ENCODE peak calls at places on chromosome 5, in ten cellular contexts. One of them, this sample, is unnamed.

GRCh38 chr5:142472306-142472951 is 147.6 kb upstream of the SPRY4 start:
- DNase-seq in lung: no peak
- DNase-seq in epithelial cell of proximal tubule: peak; percentile 45
- DNase-seq in GM06990: no peak
- DNase-seq in bronchial epithelial cell: peak; percentile 97
- DNase-seq in HepG2: peak; percentile 66
- DNase-seq in left ventricle myocardium inferior: no peak
- DNase-seq in cardiac muscle cell: peak; percentile 77
- DNase-seq in IMR-90: peak; percentile 96
- DNase-seq in CD8-positive, alpha-beta T cell: peak; percentile 1
- DNase-seq in this sample: no peak

GRCh38 chr5:40587284-40587882 is 92.3 kb upstream of the PTGER4 start:
- DNase-seq in lung: no peak
- DNase-seq in epithelial cell of proximal tubule: no peak
- DNase-seq in GM06990: no peak
- DNase-seq in bronchial epithelial cell: peak; percentile 58
- DNase-seq in HepG2: no peak
- DNase-seq in left ventricle myocardium inferior: no peak
- DNase-seq in cardiac muscle cell: no peak
- DNase-seq in IMR-90: peak; percentile 37
- DNase-seq in CD8-positive, alpha-beta T cell: no peak
- DNase-seq in this sample: no peak

GRCh38 chr5:14239951-14240350 is 96.8 kb downstream of the TRIO start:
- DNase-seq in lung: no peak
- DNase-seq in epithelial cell of proximal tubule: no peak
- DNase-seq in GM06990: no peak
- DNase-seq in bronchial epithelial cell: no peak
- DNase-seq in HepG2: no peak
- DNase-seq in left ventricle myocardium inferior: no peak
- DNase-seq in cardiac muscle cell: no peak
- DNase-seq in IMR-90: no peak
- DNase-seq in CD8-positive, alpha-beta T cell: no peak
- DNase-seq in this sample: no peak

GRCh38 chr5:919356-920000 is 26.8 kb downstream of the TRIP13 start:
- DNase-seq in lung: no peak
- DNase-seq in epithelial cell of proximal tubule: no peak
- DNase-seq in GM06990: no peak
- DNase-seq in bronchial epithelial cell: no peak
- DNase-seq in HepG2: peak; percentile 96
- DNase-seq in left ventricle myocardium inferior: no peak
- DNase-seq in cardiac muscle cell: no peak
- DNase-seq in IMR-90: no peak
- DNase-seq in CD8-positive, alpha-beta T cell: no peak
- DNase-seq in this sample: no peak

GRCh38 chr5:33772276-33772990 is 119.4 kb downstream of the ADAMTS12 start:
- DNase-seq in lung: no peak
- DNase-seq in epithelial cell of proximal tubule: no peak
- DNase-seq in GM06990: no peak
- DNase-seq in bronchial epithelial cell: peak; percentile 42
- DNase-seq in HepG2: no peak
- DNase-seq in left ventricle myocardium inferior: no peak
- DNase-seq in cardiac muscle cell: peak; percentile 81
- DNase-seq in IMR-90: peak; percentile 80
- DNase-seq in CD8-positive, alpha-beta T cell: no peak
- DNase-seq in this sample: peak; percentile 40

GRCh38 chr5:149203896-149204544 is 62.7 kb downstream of the ABLIM3 start:
- DNase-seq in lung: no peak
- DNase-seq in epithelial cell of proximal tubule: no peak
- DNase-seq in GM06990: no peak
- DNase-seq in bronchial epithelial cell: peak; percentile 89
- DNase-seq in HepG2: no peak
- DNase-seq in left ventricle myocardium inferior: no peak
- DNase-seq in cardiac muscle cell: no peak
- DNase-seq in IMR-90: peak; percentile 86
- DNase-seq in CD8-positive, alpha-beta T cell: no peak
- DNase-seq in this sample: no peak

GRCh38 chr5:137822158-137822764 is 45.4 kb upstream of the MYOT start:
- DNase-seq in lung: no peak
- DNase-seq in epithelial cell of proximal tubule: no peak
- DNase-seq in GM06990: no peak
- DNase-seq in bronchial epithelial cell: peak; percentile 31
- DNase-seq in HepG2: peak; percentile 53
- DNase-seq in left ventricle myocardium inferior: no peak
- DNase-seq in cardiac muscle cell: peak; percentile 78
- DNase-seq in IMR-90: peak; percentile 18
- DNase-seq in CD8-positive, alpha-beta T cell: no peak
- DNase-seq in this sample: peak; percentile 12

GRCh38 chr5:100853582-100853981 is 49.5 kb downstream of the ST8SIA4 start:
- DNase-seq in lung: no peak
- DNase-seq in epithelial cell of proximal tubule: no peak
- DNase-seq in GM06990: no peak
- DNase-seq in bronchial epithelial cell: no peak
- DNase-seq in HepG2: no peak
- DNase-seq in left ventricle myocardium inferior: no peak
- DNase-seq in cardiac muscle cell: no peak
- DNase-seq in IMR-90: no peak
- DNase-seq in CD8-positive, alpha-beta T cell: no peak
- DNase-seq in this sample: no peak

GRCh38 chr5:96148376-96148775 is 186.7 kb upstream of the ELL2 start:
- DNase-seq in lung: no peak
- DNase-seq in epithelial cell of proximal tubule: no peak
- DNase-seq in GM06990: no peak
- DNase-seq in bronchial epithelial cell: peak; percentile 67
- DNase-seq in HepG2: no peak
- DNase-seq in left ventricle myocardium inferior: no peak
- DNase-seq in cardiac muscle cell: no peak
- DNase-seq in IMR-90: no peak
- DNase-seq in CD8-positive, alpha-beta T cell: no peak
- DNase-seq in this sample: no peak

GRCh38 chr5:96149021-96149420 is 187.4 kb upstream of the ELL2 start:
- DNase-seq in lung: no peak
- DNase-seq in epithelial cell of proximal tubule: no peak
- DNase-seq in GM06990: no peak
- DNase-seq in bronchial epithelial cell: peak; percentile 87
- DNase-seq in HepG2: no peak
- DNase-seq in left ventricle myocardium inferior: no peak
- DNase-seq in cardiac muscle cell: no peak
- DNase-seq in IMR-90: no peak
- DNase-seq in CD8-positive, alpha-beta T cell: no peak
- DNase-seq in this sample: no peak

GRCh38 chr5:96150007-96150406 is 188.4 kb upstream of the ELL2 start:
- DNase-seq in lung: no peak
- DNase-seq in epithelial cell of proximal tubule: no peak
- DNase-seq in GM06990: no peak
- DNase-seq in bronchial epithelial cell: no peak
- DNase-seq in HepG2: no peak
- DNase-seq in left ventricle myocardium inferior: no peak
- DNase-seq in cardiac muscle cell: no peak
- DNase-seq in IMR-90: no peak
- DNase-seq in CD8-positive, alpha-beta T cell: no peak
- DNase-seq in this sample: no peak

GRCh38 chr5:96151891-96152290 is 190.2 kb upstream of the ELL2 start:
- DNase-seq in lung: no peak
- DNase-seq in epithelial cell of proximal tubule: no peak
- DNase-seq in GM06990: no peak
- DNase-seq in bronchial epithelial cell: peak; percentile 54
- DNase-seq in HepG2: no peak
- DNase-seq in left ventricle myocardium inferior: no peak
- DNase-seq in cardiac muscle cell: no peak
- DNase-seq in IMR-90: peak; percentile 19
- DNase-seq in CD8-positive, alpha-beta T cell: no peak
- DNase-seq in this sample: no peak

GRCh38 chr5:96149546-96149945 is 187.9 kb upstream of the ELL2 start:
- DNase-seq in lung: no peak
- DNase-seq in epithelial cell of proximal tubule: no peak
- DNase-seq in GM06990: no peak
- DNase-seq in bronchial epithelial cell: peak; percentile 97
- DNase-seq in HepG2: no peak
- DNase-seq in left ventricle myocardium inferior: no peak
- DNase-seq in cardiac muscle cell: no peak
- DNase-seq in IMR-90: peak; percentile 62
- DNase-seq in CD8-positive, alpha-beta T cell: no peak
- DNase-seq in this sample: no peak
- H3K4me3 ChIP-seq in lung: no peak overlapping the region
- H3K4me3 ChIP-seq in epithelial cell of proximal tubule: no peak overlapping the region
- H3K4me3 ChIP-seq in GM06990: no peak overlapping the region
- H3K4me3 ChIP-seq in bronchial epithelial cell: no peak overlapping the region
- H3K4me3 ChIP-seq in HepG2: no peak overlapping the region
- H3K4me3 ChIP-seq in left ventricle myocardium inferior: no peak overlapping the region
- H3K4me3 ChIP-seq in cardiac muscle cell: no peak overlapping the region
- H3K4me3 ChIP-seq in IMR-90: no peak overlapping the region
- H3K4me3 ChIP-seq in CD8-positive, alpha-beta T cell: no peak overlapping the region
- H3K4me3 ChIP-seq in this sample: no peak overlapping the region

DNA sequence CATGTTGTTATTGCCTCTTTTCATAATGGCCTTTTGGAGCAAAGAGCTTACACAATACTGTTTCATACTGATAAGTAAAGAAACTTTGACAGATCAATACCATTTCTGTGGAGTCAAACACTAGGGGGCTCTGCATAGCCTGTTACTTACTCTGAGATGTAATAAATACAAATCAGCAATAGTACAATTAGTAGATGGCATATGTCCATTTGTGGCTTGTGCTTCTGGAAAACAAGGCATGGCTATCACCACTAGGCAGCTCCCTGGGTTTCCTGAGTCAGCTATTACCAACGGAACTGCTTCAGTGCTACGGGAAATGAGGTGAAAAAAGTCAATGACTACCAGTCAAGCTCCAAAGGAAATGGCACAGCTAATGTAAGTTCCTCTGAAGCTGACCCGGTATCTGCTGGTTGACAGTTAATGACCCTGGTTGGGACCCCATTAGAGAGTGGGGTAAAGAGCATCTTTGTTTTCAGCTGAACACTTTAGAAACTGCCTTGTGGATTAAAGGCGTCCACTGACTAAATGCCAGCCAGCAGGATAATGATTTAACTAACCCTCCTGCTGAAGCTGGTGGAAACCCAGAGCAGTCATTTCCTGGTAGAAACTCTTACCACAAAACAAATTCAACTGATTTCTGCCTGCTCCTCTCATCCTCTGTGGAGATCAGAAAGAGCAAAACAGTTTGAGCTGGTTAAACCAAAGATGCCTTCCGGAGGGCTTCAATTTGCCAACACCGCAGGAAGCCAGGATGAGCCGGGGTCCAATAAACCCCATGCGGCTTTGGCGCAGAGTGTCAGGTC is 69.0 kb upstream of the FAM169A start:
- DNase-seq in lung: no peak
- DNase-seq in epithelial cell of proximal tubule: peak; percentile 88
- DNase-seq in GM06990: no peak
- DNase-seq in bronchial epithelial cell: peak; percentile 70
- DNase-seq in HepG2: peak; percentile 46
- DNase-seq in left ventricle myocardium inferior: no peak
- DNase-seq in cardiac muscle cell: peak; percentile 65
- DNase-seq in IMR-90: peak; percentile 50
- DNase-seq in CD8-positive, alpha-beta T cell: peak; percentile 7
- DNase-seq in this sample: peak; percentile 49
- TF ChIP-seq CTCF in lung: no peak
- TF ChIP-seq CTCF in epithelial cell of proximal tubule: peak; percentile 62
- TF ChIP-seq CTCF in GM06990: peak; percentile 53
- TF ChIP-seq CTCF in bronchial epithelial cell: peak; percentile 27
- TF ChIP-seq CTCF in HepG2: peak; percentile 54
- TF ChIP-seq CTCF in left ventricle myocardium inferior: peak; percentile 26
- TF ChIP-seq CTCF in cardiac muscle cell: peak; percentile 44
- TF ChIP-seq CTCF in IMR-90: peak; percentile 38
- TF ChIP-seq CTCF in CD8-positive, alpha-beta T cell: no peak
- TF ChIP-seq CTCF in this sample: peak; percentile 43

GRCh38 chr5:32332361-32332760 is 19.6 kb upstream of the MTMR12 start:
- DNase-seq in lung: no peak
- DNase-seq in epithelial cell of proximal tubule: no peak
- DNase-seq in GM06990: no peak
- DNase-seq in bronchial epithelial cell: no peak
- DNase-seq in HepG2: no peak
- DNase-seq in left ventricle myocardium inferior: no peak
- DNase-seq in cardiac muscle cell: no peak
- DNase-seq in IMR-90: no peak
- DNase-seq in CD8-positive, alpha-beta T cell: no peak
- DNase-seq in this sample: no peak

GRCh38 chr5:32330126-32330971 is 17.6 kb upstream of the MTMR12 start:
- DNase-seq in lung: no peak
- DNase-seq in epithelial cell of proximal tubule: no peak
- DNase-seq in GM06990: no peak
- DNase-seq in bronchial epithelial cell: peak; percentile 72
- DNase-seq in HepG2: no peak
- DNase-seq in left ventricle myocardium inferior: no peak
- DNase-seq in cardiac muscle cell: no peak
- DNase-seq in IMR-90: no peak
- DNase-seq in CD8-positive, alpha-beta T cell: no peak
- DNase-seq in this sample: no peak

GRCh38 chr5:32331927-32332274 is 19.2 kb upstream of the MTMR12 start:
- DNase-seq in lung: no peak
- DNase-seq in epithelial cell of proximal tubule: no peak
- DNase-seq in GM06990: no peak
- DNase-seq in bronchial epithelial cell: no peak
- DNase-seq in HepG2: no peak
- DNase-seq in left ventricle myocardium inferior: no peak
- DNase-seq in cardiac muscle cell: no peak
- DNase-seq in IMR-90: no peak
- DNase-seq in CD8-positive, alpha-beta T cell: no peak
- DNase-seq in this sample: no peak

GRCh38 chr5:32332971-32333370 is 20.2 kb upstream of the MTMR12 start:
- DNase-seq in lung: no peak
- DNase-seq in epithelial cell of proximal tubule: no peak
- DNase-seq in GM06990: no peak
- DNase-seq in bronchial epithelial cell: peak; percentile 69
- DNase-seq in HepG2: no peak
- DNase-seq in left ventricle myocardium inferior: no peak
- DNase-seq in cardiac muscle cell: no peak
- DNase-seq in IMR-90: peak; percentile 49
- DNase-seq in CD8-positive, alpha-beta T cell: no peak
- DNase-seq in this sample: no peak

DNA sequence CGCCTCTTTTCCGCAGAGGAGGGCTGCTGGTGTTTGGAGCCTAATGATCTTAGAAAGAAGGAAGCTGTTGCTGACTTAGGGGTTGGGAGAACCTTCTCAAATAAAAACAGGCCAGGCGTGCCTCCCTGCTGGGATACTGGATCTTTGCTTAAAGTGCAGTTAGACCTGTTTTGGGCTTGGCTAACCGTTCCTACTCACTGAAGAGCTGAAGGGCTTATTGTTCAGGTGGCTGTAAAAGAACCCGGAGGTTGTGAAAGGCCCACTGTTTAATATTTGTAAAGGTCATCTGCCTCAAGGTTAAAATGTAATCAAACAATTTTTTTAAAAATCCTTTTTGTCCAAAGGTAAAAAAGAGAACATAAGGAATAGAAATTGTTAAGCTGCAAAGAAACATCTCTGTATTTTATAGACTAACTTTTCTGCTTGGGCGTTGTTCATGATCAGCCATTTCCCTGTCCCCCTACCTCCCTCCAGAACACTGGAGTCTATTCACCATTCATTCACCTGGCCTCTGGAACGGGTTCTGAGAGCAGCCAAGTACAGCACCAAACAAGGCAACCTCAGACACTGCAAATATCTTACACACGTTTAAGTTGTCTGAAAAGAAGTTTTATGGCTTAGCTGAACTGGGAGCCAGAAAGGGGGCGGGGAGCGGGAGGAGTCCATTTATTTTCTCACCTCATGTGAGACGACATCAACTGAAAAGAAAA is 18.6 kb upstream of the MTMR12 start:
- DNase-seq in lung: no peak
- DNase-seq in epithelial cell of proximal tubule: no peak
- DNase-seq in GM06990: no peak
- DNase-seq in bronchial epithelial cell: peak; percentile 30
- DNase-seq in HepG2: peak; percentile 91
- DNase-seq in left ventricle myocardium inferior: no peak
- DNase-seq in cardiac muscle cell: no peak
- DNase-seq in IMR-90: no peak
- DNase-seq in CD8-positive, alpha-beta T cell: no peak
- DNase-seq in this sample: no peak
- H3K4me3 ChIP-seq in lung: no peak overlapping the region
- H3K4me3 ChIP-seq in epithelial cell of proximal tubule: no peak overlapping the region
- H3K4me3 ChIP-seq in GM06990: no peak overlapping the region
- H3K4me3 ChIP-seq in bronchial epithelial cell: no peak overlapping the region
- H3K4me3 ChIP-seq in HepG2: peak overlapping the region; percentile 32
- H3K4me3 ChIP-seq in left ventricle myocardium inferior: no peak overlapping the region
- H3K4me3 ChIP-seq in cardiac muscle cell: no peak overlapping the region
- H3K4me3 ChIP-seq in IMR-90: no peak overlapping the region
- H3K4me3 ChIP-seq in CD8-positive, alpha-beta T cell: no peak overlapping the region
- H3K4me3 ChIP-seq in this sample: no peak overlapping the region

GRCh38 chr5:136308396-136308795 is 56.9 kb downstream of the TRPC7 start:
- DNase-seq in lung: no peak
- DNase-seq in epithelial cell of proximal tubule: no peak
- DNase-seq in GM06990: no peak
- DNase-seq in bronchial epithelial cell: no peak
- DNase-seq in HepG2: no peak
- DNase-seq in left ventricle myocardium inferior: no peak
- DNase-seq in cardiac muscle cell: peak; percentile 3
- DNase-seq in IMR-90: no peak
- DNase-seq in CD8-positive, alpha-beta T cell: no peak
- DNase-seq in this sample: no peak
- TF ChIP-seq CTCF in lung: no peak
- TF ChIP-seq CTCF in epithelial cell of proximal tubule: peak; percentile 44
- TF ChIP-seq CTCF in GM06990: peak; percentile 21
- TF ChIP-seq CTCF in bronchial epithelial cell: peak; percentile 17
- TF ChIP-seq CTCF in HepG2: peak; percentile 31
- TF ChIP-seq CTCF in left ventricle myocardium inferior: peak; percentile 22
- TF ChIP-seq CTCF in cardiac muscle cell: peak; percentile 8
- TF ChIP-seq CTCF in IMR-90: peak; percentile 2
- TF ChIP-seq CTCF in CD8-positive, alpha-beta T cell: no peak
- TF ChIP-seq CTCF in this sample: no peak

This sample was measured in astrocyte of the cerebellum.